ENCODE peak calls at places on chromosomes 6 and 20, in four cellular contexts. I, C, N and X are unnamed samples.

GRCh38 chr6:28982476-28983266 is 22.4 kb downstream of the ZNF311 start:
- DNase-seq in I (no peak), C (peak; percentile 90), N (peak; percentile 87), X (no peak)

GRCh38 chr6:90068264-90068663 is 174.0 kb downstream of the GJA10 start:
- DNase-seq in N (no peak), C (peak; percentile 83), I (peak; percentile 53), X (no peak)

GRCh38 chr20:5077761-5078387 is 41.9 kb downstream of the PCNA start:
- DNase-seq in C (no peak), I (no peak), N (no peak), X (no peak)

GRCh38 chr6:78062993-78063392 is 410.2 kb downstream of the MEI4 start:
- DNase-seq in N (no peak), I (no peak), C (no peak), X (no peak)

GRCh38 chr20:22776369-22776768 is 192.0 kb upstream of the FOXA2 start:
- DNase-seq in I (no peak), N (no peak), C (no peak), X (no peak)

GRCh38 chr6:56663344-56663743 is 20.7 kb upstream of the DST start:
- DNase-seq in N (no peak), I (no peak), C (no peak), X (peak; percentile 86)

GRCh38 chr6:34056301-34056700 is 89.6 kb downstream of the GRM4 start:
- DNase-seq in N (no peak), C (peak; percentile 88), I (peak; percentile 68), X (no peak)

GRCh38 chr6:113654396-113654795 is 202.7 kb upstream of the MARCKS start:
- DNase-seq in C (no peak), I (peak; percentile 41), N (no peak), X (no peak)

GRCh38 chr6:87623248-87623647 is 33.3 kb downstream of the ORC3 start:
- DNase-seq in C (no peak), I (no peak), N (peak; percentile 6), X (no peak)

GRCh38 chr6:151475653-151476523 is 17.9 kb upstream of the CCDC170 start:
- DNase-seq in N (peak; percentile 57), C (peak; percentile 70), I (peak; percentile 23), X (peak; percentile 15)

GRCh38 chr6:126672654-126673053 is 332.7 kb downstream of the CENPW start:
- DNase-seq in C (no peak), N (no peak), I (no peak), X (no peak)

GRCh38 chr6:92541457-92542060 is 877.8 kb downstream of the EPHA7 start:
- DNase-seq in N (no peak), C (no peak), I (no peak), X (no peak)

GRCh38 chr20:12699374-12700228 is 309.2 kb upstream of the SPTLC3 start:
- DNase-seq in I (no peak), C (no peak), N (no peak), X (no peak)

GRCh38 chr20:21633829-21634228 is 71.6 kb upstream of the PAX1 start:
- DNase-seq in I (no peak), C (no peak), N (no peak), X (no peak)

GRCh38 chr20:23493172-23493772 is 2.4 kb downstream of the CST8 start:
- DNase-seq in I (no peak), C (peak; percentile 10), N (no peak), X (no peak)

GRCh38 chr6:3162067-3162497 is 4.7 kb upstream of the TUBB2A start:
- DNase-seq in C (peak; percentile 91), I (no peak), N (no peak), X (no peak)

GRCh38 chr6:13813621-13814175 is 659 bp downstream of the MCUR1 start:
- DNase-seq in C (peak; percentile 77), I (peak; percentile 37), N (peak; percentile 84), X (no peak)

GRCh38 chr20:50267041-50267865 is 76.6 kb downstream of the CEBPB start:
- DNase-seq in C (no peak), I (peak; percentile 67), N (peak; percentile 79), X (no peak)
- TF ChIP-seq SIN3A in C (no peak), I (no peak), N (no peak), X (no peak)

DNA sequence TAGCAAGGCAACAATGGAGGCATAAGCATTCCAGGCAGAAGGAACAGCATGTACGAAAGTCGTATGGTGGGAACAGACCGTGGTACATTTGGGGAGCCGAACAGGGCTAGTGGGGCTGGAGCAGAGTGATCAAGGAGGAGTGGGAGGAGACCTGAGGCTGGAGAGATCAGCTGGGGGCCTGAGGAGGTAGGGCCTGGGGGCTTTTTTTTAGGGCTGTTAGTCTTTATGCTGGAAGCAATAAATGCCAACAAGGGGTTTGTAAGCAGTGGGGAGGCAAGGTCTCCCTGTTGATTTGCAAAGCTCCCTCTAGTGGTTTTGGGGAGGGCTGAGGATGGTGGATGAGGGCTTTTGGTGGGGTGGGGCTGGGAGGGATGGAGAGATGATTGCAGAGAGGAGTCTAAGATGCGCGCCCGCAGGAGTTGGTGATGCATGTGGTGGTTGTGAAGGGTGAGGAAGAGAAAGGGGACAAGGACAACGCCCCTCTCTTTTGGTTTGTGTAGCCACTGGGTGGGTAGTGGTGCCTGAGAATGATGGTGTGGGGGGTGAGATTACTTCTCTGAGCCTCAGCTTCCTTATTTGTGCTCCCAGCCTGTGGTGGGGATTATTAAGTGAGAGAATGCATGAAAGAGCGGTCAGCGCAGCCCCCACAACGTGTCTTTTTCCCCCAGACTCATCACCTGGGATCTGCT is 74.1 kb upstream of the TOX2 start:
- DNase-seq in C (peak; percentile 59), N (peak; percentile 39), I (peak; percentile 12), X (no peak)
- TF ChIP-seq TCF7L2 in C (no peak), N (no peak), I (no peak), X (no peak)

GRCh38 chr20:57512432-57512831 is 12.5 kb downstream of the CTCFL start:
- DNase-seq in N (no peak), C (no peak), I (no peak), X (no peak)
- H3K4me1 ChIP-seq in N (no peaks in the 10 kb centered on the region), C (no peaks in the 10 kb centered on the region), I (peaks cover 4% of the 10 kb centered on the region), X (no peaks in the 10 kb centered on the region)

GRCh38 chr6:134878136-134878535 is 71.8 kb downstream of the ALDH8A1 start:
- DNase-seq in N (no peak), I (no peak), C (no peak), X (no peak)

GRCh38 chr6:134875367-134875766 is 74.5 kb downstream of the ALDH8A1 start:
- DNase-seq in C (peak; percentile 35), I (no peak), N (no peak), X (no peak)

GRCh38 chr6:134868812-134869211 is 81.1 kb downstream of the ALDH8A1 start:
- DNase-seq in C (no peak), N (no peak), I (no peak), X (no peak)

GRCh38 chr6:134870677-134871498 is 79.0 kb downstream of the ALDH8A1 start:
- DNase-seq in C (no peak), I (no peak), N (no peak), X (no peak)

DNA sequence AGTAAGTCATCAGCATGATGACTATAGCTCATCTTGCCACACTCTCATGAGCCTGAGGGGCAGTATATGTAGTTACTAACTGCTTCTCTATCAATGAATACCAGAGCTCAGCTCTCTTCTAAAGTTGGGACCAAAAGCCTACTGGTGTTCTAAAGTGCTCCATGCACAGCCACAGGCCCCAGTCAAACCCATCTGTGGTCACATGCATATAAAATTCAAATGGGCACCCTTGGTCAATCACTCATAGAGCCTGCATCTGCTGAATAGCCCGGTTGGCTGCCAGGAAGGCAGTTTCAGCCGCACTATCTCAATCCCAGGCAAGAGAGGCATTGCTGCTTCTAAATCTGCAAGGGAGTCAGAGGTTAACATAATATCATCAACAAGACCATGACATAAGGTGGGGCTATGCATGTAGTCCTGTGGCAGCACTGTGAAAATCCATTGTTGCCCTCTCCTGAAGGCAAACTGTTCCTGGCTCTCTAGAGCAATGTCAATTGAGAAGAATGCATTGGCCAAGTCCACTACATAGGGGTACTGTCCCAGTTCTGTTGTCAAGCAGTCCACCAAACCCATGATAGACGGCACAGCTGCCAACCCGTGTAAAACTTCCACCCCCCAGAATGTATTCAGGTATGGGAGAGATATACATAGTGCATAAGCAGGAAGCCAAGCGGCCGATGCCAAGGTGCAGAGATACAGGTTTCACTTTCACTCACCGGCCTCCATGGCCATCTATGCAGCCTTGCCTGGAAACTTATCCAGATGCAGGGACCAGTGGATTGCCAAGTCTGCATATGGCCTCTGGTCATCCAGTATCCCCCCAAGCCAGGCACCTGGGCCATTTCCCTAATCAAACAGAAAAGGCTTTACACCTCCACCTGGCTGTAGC is 76.2 kb downstream of the ALDH8A1 start:
- DNase-seq in I (no peak), N (no peak), C (no peak), X (no peak)
- TF ChIP-seq SIN3A in I (no peak), N (no peak), C (no peak), X (no peak)

DNA sequence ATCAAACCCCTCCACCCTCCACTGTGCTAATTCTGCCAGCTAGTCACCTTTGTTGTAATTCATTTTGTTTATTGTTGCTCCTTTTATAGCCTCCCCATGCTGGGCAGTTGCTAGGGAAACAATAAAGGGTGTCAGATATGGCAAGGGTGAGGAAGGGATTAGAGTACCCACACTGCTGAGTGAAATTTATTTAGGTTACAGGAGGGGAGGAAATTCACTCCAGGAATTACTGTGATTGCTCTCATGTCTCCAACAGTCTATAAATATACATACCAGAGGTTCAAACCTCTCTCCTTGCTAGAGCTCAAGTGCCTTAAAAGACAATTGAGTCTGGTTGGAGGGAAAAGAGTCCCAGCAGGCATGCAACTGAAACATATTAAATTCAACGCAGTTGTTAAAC is 90.6 kb upstream of the ADGRF1 start:
- DNase-seq in I (no peak), N (no peak), C (no peak), X (no peak)
- TF ChIP-seq TCF7L2 in I (no peak), N (no peak), C (no peak), X (peak; percentile 66)

GRCh38 chr20:35731862-35732643 is 10.0 kb downstream of the RBM39 start:
- DNase-seq in C (no peak), N (no peak), I (no peak), X (no peak)

GRCh38 chr20:35735828-35736470 is 6.1 kb downstream of the RBM39 start:
- DNase-seq in C (no peak), I (no peak), N (no peak), X (no peak)

GRCh38 chr20:35732644-35732982 is 9.4 kb downstream of the RBM39 start:
- DNase-seq in N (no peak), C (no peak), I (no peak), X (no peak)

GRCh38 chr20:35734777-35735649 is 7.0 kb downstream of the RBM39 start:
- DNase-seq in I (no peak), N (no peak), C (no peak), X (no peak)

DNA sequence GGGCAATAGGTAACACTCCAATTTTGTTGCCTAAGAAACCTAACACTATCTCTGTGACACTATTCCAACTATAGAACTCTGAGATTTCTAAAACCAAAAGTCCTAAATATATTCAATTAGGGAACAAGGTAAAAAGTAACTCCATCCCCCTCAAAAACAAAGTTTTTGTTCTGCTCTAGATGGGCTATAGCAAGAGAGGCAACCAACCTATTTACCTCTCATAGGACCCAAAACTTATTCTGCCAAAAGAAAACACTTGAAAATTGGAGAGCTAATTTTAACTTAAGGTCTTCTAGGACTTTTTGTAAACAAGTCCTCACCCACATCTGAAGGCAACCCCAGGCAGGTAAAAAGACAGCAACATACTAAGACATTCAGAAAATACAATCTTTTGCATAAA is 7.7 kb downstream of the RBM39 start:
- DNase-seq in I (no peak), C (no peak), N (no peak), X (no peak)
- H3K4me1 ChIP-seq in I (peaks cover 2% of the 10 kb centered on the region), C (no peaks in the 10 kb centered on the region), N (peaks cover 88% of the 10 kb centered on the region), X (peaks cover 19% of the 10 kb centered on the region)